ENCODE peak calls at places on chromosomes 13 and 19, in five cellular contexts. Y, Q, F, W and H are unnamed samples.

GRCh38 chr13:65921933-65922332 is 1308.2 kb downstream of the PCDH9 start:
- DNase-seq in F (no peak), W (no peak), Y (no peak), Q (no peak), H (no peak)

GRCh38 chr19:57664269-57665127 is 4.2 kb upstream of the ZSCAN4 start:
- DNase-seq in Y (peak; percentile 83), F (peak; percentile 50), Q (peak; percentile 89), W (peak; percentile 27), H (peak; percentile 82)

GRCh38 chr19:23686622-23687423 is at the start of gene ZNF675:
- DNase-seq in Y (peak; percentile 96), Q (peak; percentile 75), W (peak; percentile 86), F (peak; percentile 92), H (peak; percentile 86)

GRCh38 chr19:28632357-28633076 is 580.4 kb downstream of the UQCRFS1 start:
- DNase-seq in Y (no peak), W (no peak), F (no peak), Q (no peak), H (no peak)

GRCh38 chr13:88086577-88086976 is 415.4 kb downstream of the SLITRK5 start:
- DNase-seq in F (peak; percentile 50), W (peak; percentile 36), Y (no peak), Q (no peak), H (no peak)

GRCh38 chr19:46392252-46392801 is 21.0 kb downstream of the CCDC8 start:
- DNase-seq in W (peak; percentile 25), F (no peak), Q (no peak), Y (no peak), H (no peak)

GRCh38 chr13:99900960-99901359 is 70.6 kb downstream of the ZIC5 start:
- DNase-seq in Q (no peak), Y (no peak), F (no peak), W (no peak), H (no peak)

GRCh38 chr13:73401769-73402168 is 343.0 kb downstream of the KLF5 start:
- DNase-seq in F (no peak), W (no peak), Q (no peak), Y (no peak), H (no peak)

GRCh38 chr13:46728777-46729176 is 68.2 kb downstream of the ESD start:
- DNase-seq in Y (peak; percentile 29), W (no peak), Q (no peak), F (no peak), H (no peak)

GRCh38 chr13:44433863-44434262 is 60.2 kb downstream of the SERP2 start:
- DNase-seq in W (no peak), Q (no peak), F (no peak), Y (no peak), H (no peak)

GRCh38 chr19:51122112-51122981 is 2.4 kb upstream of the SIGLEC9 start:
- DNase-seq in F (no peak), W (no peak), Q (no peak), Y (no peak), H (no peak)

GRCh38 chr13:45082964-45083363 is 37.3 kb upstream of the GTF2F2 start:
- DNase-seq in Y (no peak), F (peak; percentile 77), W (peak; percentile 70), Q (no peak), H (no peak)

GRCh38 chr19:51777570-51778460 is 16.8 kb downstream of the FPR2 start:
- DNase-seq in Q (peak; percentile 66), W (peak; percentile 74), F (peak; percentile 81), Y (peak; percentile 85), H (peak; percentile 55)

GRCh38 chr19:37778613-37779138 is 710 bp downstream of the ZNF573 start:
- DNase-seq in Y (peak; percentile 1), Q (peak; percentile 18), F (peak; percentile 15), W (peak; percentile 9), H (no peak)

GRCh38 chr13:39406688-39407087 is 196.3 kb downstream of the LHFPL6 start:
- DNase-seq in Y (no peak), F (no peak), W (no peak), Q (no peak), H (no peak)

GRCh38 chr13:107851670-107852460 is 363.5 kb downstream of the LIG4 start:
- DNase-seq in F (no peak), W (no peak), Q (no peak), Y (peak; percentile 55), H (no peak)

GRCh38 chr19:4510435-4511255 is 7.6 kb downstream of the PLIN4 start:
- DNase-seq in Q (no peak), F (no peak), Y (no peak), W (no peak), H (no peak)

GRCh38 chr19:33386361-33386858 is 12.9 kb downstream of the CEBPG start:
- DNase-seq in W (no peak), Y (no peak), F (no peak), Q (no peak), H (no peak)

GRCh38 chr13:111490611-111491010 is 170.2 kb downstream of the TEX29 start:
- DNase-seq in F (no peak), W (no peak), Y (no peak), Q (no peak), H (no peak)

GRCh38 chr19:10654610-10655456 is 687 bp downstream of the ILF3 start:
- DNase-seq in F (peak; percentile 13), Q (peak; percentile 95), W (no peak), Y (peak; percentile 95), H (peak; percentile 78)

GRCh38 chr13:42702726-42703125 is 78.7 kb upstream of the FAM216B start:
- DNase-seq in Y (no peak), W (peak; percentile 13), F (peak; percentile 26), Q (no peak), H (no peak)

GRCh38 chr19:44643605-44644390 is at the start of gene PVR:
- DNase-seq in F (peak; percentile 75), W (peak; percentile 58), Q (peak; percentile 95), Y (peak; percentile 78), H (peak; percentile 70)

GRCh38 chr19:4635763-4636135 is 3.6 kb upstream of the TNFAIP8L1 start:
- DNase-seq in Y (peak; percentile 39), F (no peak), Q (no peak), W (no peak), H (peak; percentile 34)

GRCh38 chr13:41137951-41138350 is 5.3 kb upstream of the KBTBD6 start:
- DNase-seq in W (peak; percentile 71), Y (no peak), F (peak; percentile 79), Q (no peak), H (no peak)

GRCh38 chr13:77014906-77015685 is 11.9 kb downstream of the FBXL3 start:
- DNase-seq in Q (no peak), F (no peak), W (no peak), Y (no peak), H (no peak)

GRCh38 chr19:27890696-27891095 is 1322.3 kb downstream of the UQCRFS1 start:
- DNase-seq in F (no peak), Y (no peak), Q (no peak), W (no peak), H (no peak)

GRCh38 chr13:89550842-89551422 is 1796.6 kb upstream of the MIR17HG start:
- DNase-seq in Q (no peak), F (peak; percentile 74), Y (no peak), W (peak; percentile 65), H (no peak)

GRCh38 chr19:18799389-18799970 is 8.4 kb upstream of the COMP start:
- DNase-seq in W (no peak), Q (no peak), F (no peak), Y (no peak), H (no peak)

GRCh38 chr19:33430674-33431277 is 57.3 kb downstream of the CEBPG start:
- DNase-seq in Y (peak; percentile 83), F (peak; percentile 47), Q (peak; percentile 83), W (peak; percentile 40), H (peak; percentile 84)

GRCh38 chr13:76556632-76557031 is 329.6 kb downstream of the KCTD12 start:
- DNase-seq in W (no peak), Y (no peak), F (no peak), Q (no peak), H (no peak)

GRCh38 chr13:91311491-91311890 is 36.0 kb upstream of the MIR17HG start:
- DNase-seq in F (no peak), W (no peak), Q (no peak), Y (no peak), H (no peak)

GRCh38 chr19:51066816-51067215 is 1.9 kb upstream of the KLK13 start:
- DNase-seq in Y (no peak), Q (no peak), W (no peak), F (no peak), H (no peak)

GRCh38 chr19:9847087-9847671 is 12.1 kb downstream of the PIN1 start:
- DNase-seq in F (peak; percentile 91), W (peak; percentile 90), Y (peak; percentile 56), Q (peak; percentile 59), H (peak; percentile 49)

GRCh38 chr13:26708007-26708297 is 52.6 kb downstream of the GPR12 start:
- DNase-seq in F (no peak), W (no peak), Q (no peak), Y (no peak), H (no peak)
- TF ChIP-seq CTCF in F (no peak), W (no peak), Q (no peak), Y (no peak), H (no peak)

GRCh38 chr19:6271251-6271650 is 8.5 kb downstream of the MLLT1 start:
- DNase-seq in F (peak; percentile 34), Y (no peak), W (no peak), Q (peak; percentile 67), H (no peak)
- TF ChIP-seq CTCF in F (peak; percentile 27), Y (peak; percentile 29), W (peak; percentile 26), Q (peak; percentile 43), H (no peak)

GRCh38 chr13:53204598-53204997 is 176.0 kb downstream of the OLFM4 start:
- DNase-seq in F (no peak), W (no peak), Q (no peak), Y (no peak), H (no peak)

GRCh38 chr13:53200498-53201453 is 172.2 kb downstream of the OLFM4 start:
- DNase-seq in W (no peak), F (peak; percentile 9), Y (peak; percentile 96), Q (peak; percentile 44), H (peak; percentile 94)

GRCh38 chr13:53201454-53202225 is 173.0 kb downstream of the OLFM4 start:
- DNase-seq in Q (peak; percentile 90), F (no peak), Y (peak; percentile 77), W (no peak), H (peak; percentile 45)

DNA sequence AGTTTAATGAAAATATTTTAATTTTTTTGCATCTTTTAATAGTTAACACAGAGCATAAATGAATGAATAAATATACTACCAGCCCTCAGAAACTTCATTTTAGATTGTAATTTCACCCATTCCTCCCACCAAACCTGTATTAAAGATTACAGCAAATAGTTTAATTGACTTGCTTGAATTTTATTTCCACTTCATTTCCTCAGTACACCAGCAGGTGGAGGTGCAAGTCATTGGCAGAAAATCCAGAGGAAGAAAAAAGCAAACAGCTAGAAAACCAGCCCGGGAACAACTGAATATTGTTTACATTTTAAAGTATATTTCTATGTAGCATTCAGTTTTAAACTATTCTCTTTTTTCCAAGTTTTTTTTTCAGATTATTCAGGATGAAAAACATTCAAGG is 177.8 kb downstream of the OLFM4 start:
- DNase-seq in W (no peak), Y (no peak), Q (peak; percentile 31), F (no peak), H (no peak)
- TF ChIP-seq CTCF in W (peak; percentile 25), Y (peak; percentile 70), Q (peak; percentile 54), F (peak; percentile 22), H (peak; percentile 70)

GRCh38 chr13:98802999-98803666 is 50.7 kb upstream of the SLC15A1 start:
- DNase-seq in W (no peak), F (no peak), Q (no peak), Y (no peak), H (no peak)
- TF ChIP-seq CTCF in W (no peak), F (no peak), Q (no peak), Y (no peak), H (no peak)